ENCODE peak calls at places on chromosomes 16 and 17, in six cellular contexts. C is heart right ventricle; R is NCI-H446; B is brain microvascular endothelial cell; J is colonic mucosa; T is activated gamma-delta T cell treated with anti-CD3 and anti-CD28 coated beads, Interleukin-2, amount 50 U/mL, for 16 hours. Q is an unnamed sample.

GRCh38 chr16:26645629-26646028 is 421.1 kb upstream of the C16orf82 start:
- DNase-seq in R (no peak), J (no peak), B (no peak), T (no peak), C (no peak), Q (no peak)

GRCh38 chr16:14121135-14121534 is 50.0 kb downstream of the MRTFB start:
- DNase-seq in R (no peak), J (no peak), C (no peak), B (no peak), T (no peak), Q (no peak)

GRCh38 chr17:40176409-40177110 is 710 bp upstream of the RAPGEFL1 start:
- DNase-seq in T (no peak), C (no peak), J (peak), R (no peak), B (no peak), Q (no peak)

GRCh38 chr16:85627102-85627834 is 14.1 kb downstream of the GSE1 start:
- DNase-seq in R (no peak), C (no peak), B (no peak), T (no peak), J (no peak), Q (no peak)

GRCh38 chr16:19745286-19746018 is 27.4 kb downstream of the IQCK start:
- DNase-seq in T (no peak), C (no peak), B (no peak), J (no peak), R (no peak), Q (no peak)

GRCh38 chr17:49035470-49036269 is 38.5 kb downstream of the IGF2BP1 start:
- DNase-seq in B (peak), J (peak), C (peak), R (peak), T (no peak), Q (peak)

GRCh38 chr17:31527606-31528005 is 136.1 kb downstream of the RAB11FIP4 start:
- DNase-seq in T (no peak), R (no peak), J (no peak), C (no peak), B (peak), Q (no peak)

GRCh38 chr17:77345260-77345910 is 204.6 kb downstream of the SEC14L1 start:
- DNase-seq in B (no peak), C (no peak), R (no peak), T (no peak), J (peak), Q (no peak)

GRCh38 chr17:44400226-44400847 is 10.9 kb upstream of the ITGA2B start:
- DNase-seq in R (no peak), J (no peak), C (no peak), B (peak), T (no peak), Q (no peak)

GRCh38 chr17:61065263-61065773 is 334.3 kb upstream of the TBX2 start:
- DNase-seq in R (no peak), C (peak), J (no peak), B (peak), T (no peak), Q (no peak)

GRCh38 chr17:28711723-28712036 is at the start of gene PROCA1:
- DNase-seq in T (no peak), R (no peak), C (no peak), J (no peak), B (no peak), Q (no peak)

GRCh38 chr16:75070055-75070841 is 46.3 kb downstream of the LDHD start:
- DNase-seq in J (peak), B (no peak), R (peak), T (no peak), C (peak), Q (no peak)

GRCh38 chr17:68134731-68135130 is 99.2 kb downstream of the KPNA2 start:
- DNase-seq in T (no peak), C (no peak), B (no peak), R (no peak), J (no peak), Q (no peak)

GRCh38 chr16:48353565-48354163 is 31.5 kb downstream of the SIAH1 start:
- DNase-seq in C (peak), T (peak), B (peak), J (peak), R (peak), Q (peak)

GRCh38 chr17:44575408-44575807 is 18.1 kb downstream of the FZD2 start:
- DNase-seq in C (no peak), J (no peak), T (no peak), B (no peak), R (no peak), Q (no peak)

GRCh38 chr17:44655983-44656700 is at the start of gene MEIOC:
- DNase-seq in J (no peak), B (peak), R (no peak), C (no peak), T (no peak), Q (no peak)

GRCh38 chr16:86070971-86071370 is 172.0 kb downstream of the IRF8 start:
- DNase-seq in R (no peak), B (no peak), T (no peak), J (no peak), C (no peak), Q (no peak)

GRCh38 chr16:85321856-85322271 is 209.6 kb upstream of the CIBAR2 start:
- DNase-seq in C (peak), T (no peak), R (no peak), J (peak), B (peak), Q (no peak)

GRCh38 chr17:47297661-47298400 is 25.9 kb upstream of the EFCAB13 start:
- DNase-seq in R (no peak), C (no peak), B (no peak), T (no peak), J (no peak), Q (no peak)

GRCh38 chr17:19553036-19553435 is 19.4 kb downstream of the SLC47A1 start:
- DNase-seq in B (no peak), R (no peak), J (no peak), T (no peak), C (no peak), Q (no peak)

GRCh38 chr17:74922694-74923537 is at the start of gene USH1G:
- DNase-seq in C (no peak), T (no peak), J (no peak), R (peak), B (no peak), Q (no peak)

GRCh38 chr17:66855204-66855603 is 20.3 kb downstream of the CACNG5 start:
- DNase-seq in J (peak), T (no peak), R (no peak), C (no peak), B (no peak), Q (peak)

GRCh38 chr16:53100889-53101288 is 46.1 kb downstream of the CHD9 start:
- DNase-seq in J (no peak), T (no peak), R (no peak), B (no peak), C (no peak), Q (no peak)

GRCh38 chr16:28326881-28327610 is 34.7 kb downstream of the SBK1 start:
- DNase-seq in J (peak), T (peak), R (peak), C (peak), B (peak), Q (no peak)

GRCh38 chr16:86975445-86975844 is 341.7 kb downstream of the C16orf95 start:
- DNase-seq in C (no peak), B (peak), T (no peak), J (no peak), R (no peak), Q (no peak)

GRCh38 chr17:29107933-29108805 is 65.2 kb downstream of the PIPOX start:
- DNase-seq in J (no peak), C (peak), R (no peak), B (no peak), T (no peak), Q (no peak)

GRCh38 chr16:12426122-12426521 is 377.6 kb downstream of the CPPED1 start:
- DNase-seq in R (peak), J (no peak), C (no peak), B (no peak), T (no peak), Q (no peak)

GRCh38 chr17:58677204-58677880 is 14.5 kb downstream of the TEX14 start:
- DNase-seq in R (no peak), J (no peak), C (no peak), B (peak), T (no peak), Q (no peak)

GRCh38 chr17:21160401-21160800 is 33.6 kb downstream of the DHRS7B start:
- DNase-seq in C (no peak), B (no peak), T (no peak), J (no peak), R (no peak), Q (no peak)

GRCh38 chr17:21249911-21250703 is 3.1 kb downstream of the NATD1 start:
- DNase-seq in J (no peak), B (no peak), C (no peak), T (no peak), R (no peak), Q (no peak)

GRCh38 chr16:54890381-54890780 is 40.3 kb upstream of the IRX5 start:
- DNase-seq in C (no peak), R (no peak), T (no peak), B (no peak), J (no peak), Q (no peak)

Q was measured in NK-92 treated with Interleukin-12 subunit alpha and Interleukin-12 subunit beta, amount 100 ng/mL, for 24 hours.